ENCODE peak calls at places on chromosomes 4 and X, in five cellular contexts. E, C, U, G and S are unnamed samples.

GRCh38 chrX:151458824-151459223 is 61.8 kb downstream of the VMA21 start:
- DNase-seq in C (no peak), G (no peak), E (no peak), U (no peak), S (no peak)

GRCh38 chr4:1797298-1797860 is 4.3 kb downstream of the FGFR3 start:
- DNase-seq in E (no peak), G (no peak), C (no peak), U (no peak), S (no peak)

GRCh38 chr4:76589872-76590846 is 155.1 kb downstream of the SHROOM3 start:
- DNase-seq in G (peak), C (no peak), E (peak), U (no peak), S (no peak)

GRCh38 chr4:159105761-159106243 is 2.9 kb downstream of the RAPGEF2 start:
- DNase-seq in U (peak), E (peak), C (no peak), G (peak), S (no peak)

GRCh38 chrX:29071525-29071924 is 484.3 kb downstream of the IL1RAPL1 start:
- DNase-seq in G (peak), U (no peak), C (no peak), E (no peak), S (no peak)

GRCh38 chr4:69377562-69377961 is 97.3 kb downstream of the UGT2B28 start:
- DNase-seq in E (no peak), G (no peak), U (no peak), C (no peak), S (no peak)

GRCh38 chr4:1009647-1010521 is 1.5 kb upstream of the FGFRL1 start:
- DNase-seq in C (peak), U (peak), G (peak), E (peak), S (peak)

GRCh38 chr4:184536881-184537248 is 62.5 kb upstream of the IRF2 start:
- DNase-seq in E (no peak), G (no peak), U (peak), C (no peak), S (no peak)

GRCh38 chrX:123215397-123216089 is 31.5 kb downstream of the GRIA3 start:
- DNase-seq in E (no peak), C (no peak), G (no peak), U (peak), S (no peak)

GRCh38 chr4:113050837-113051236 is 1.4 kb downstream of the ANK2 start:
- DNase-seq in E (no peak), C (no peak), G (no peak), U (peak), S (no peak)

GRCh38 chr4:857461-857860 is 31.5 kb upstream of the CPLX1 start:
- DNase-seq in C (no peak), U (no peak), E (no peak), G (no peak), S (no peak)

GRCh38 chrX:71301195-71301924 is at the start of gene ITGB1BP2:
- DNase-seq in G (peak), U (peak), C (no peak), E (peak), S (no peak)

GRCh38 chrX:122565952-122566351 is 618.1 kb upstream of the GRIA3 start:
- DNase-seq in C (no peak), U (no peak), E (peak), G (peak), S (no peak)

GRCh38 chrX:86806786-86807185 is 658.5 kb downstream of the DACH2 start:
- DNase-seq in G (no peak), C (no peak), U (peak), E (peak), S (no peak)

GRCh38 chr4:143405197-143405730 is 68.6 kb downstream of the GAB1 start:
- DNase-seq in U (no peak), G (no peak), E (no peak), C (no peak), S (no peak)

GRCh38 chr4:4269326-4269725 is 20.6 kb downstream of the LYAR start:
- DNase-seq in U (no peak), C (peak), E (no peak), G (no peak), S (peak)

GRCh38 chrX:46953597-46953996 is 41.4 kb downstream of the JADE3 start:
- DNase-seq in C (no peak), U (peak), G (no peak), E (peak), S (no peak)

GRCh38 chr4:147381749-147382148 is 99.1 kb upstream of the EDNRA start:
- DNase-seq in E (peak), G (no peak), C (no peak), U (no peak), S (no peak)

GRCh38 chrX:11151799-11152591 is 40.9 kb downstream of the HCCS start:
- DNase-seq in U (no peak), C (no peak), E (no peak), G (no peak), S (no peak)

GRCh38 chr4:108774809-108775530 is 12.1 kb upstream of the ETNPPL start:
- DNase-seq in G (no peak), C (no peak), E (no peak), U (peak), S (no peak)

GRCh38 chr4:147843162-147843561 is 111.3 kb downstream of the ARHGAP10 start:
- DNase-seq in U (no peak), E (peak), G (no peak), C (no peak), S (no peak)

GRCh38 chrX:74293343-74293946 is 10.5 kb upstream of the ZCCHC13 start:
- DNase-seq in C (peak), G (peak), U (peak), E (peak), S (peak)

GRCh38 chrX:40108959-40109287 is 11.2 kb upstream of the BCOR start:
- DNase-seq in E (no peak), C (peak), G (peak), U (peak), S (peak)

GRCh38 chrX:129318375-129318774 is 204.9 kb downstream of the SMARCA1 start:
- DNase-seq in U (peak), G (peak), E (peak), C (no peak), S (no peak)

GRCh38 chr4:26985836-26986235 is 125.2 kb downstream of the STIM2 start:
- DNase-seq in G (no peak), U (no peak), C (no peak), E (no peak), S (peak)

GRCh38 chrX:15059488-15059887 is 186.3 kb downstream of the MOSPD2 start:
- DNase-seq in E (no peak), C (no peak), U (peak), G (peak), S (no peak)